ENCODE peak calls at places on chromosome 13, in four cellular contexts. Z, Q, F and V are unnamed samples.

GRCh38 chr13:31208554-31209122 is 8.9 kb downstream of the B3GLCT start:
- DNase-seq in Z (no peak), Q (no peak), F (no peak), V (no peak)

GRCh38 chr13:111345682-111346081 is 25.2 kb downstream of the TEX29 start:
- DNase-seq in Z (no peak), Q (no peak), F (no peak), V (no peak)

GRCh38 chr13:68152414-68152813 is 922.3 kb upstream of the PCDH9 start:
- DNase-seq in Z (no peak), Q (no peak), F (no peak), V (no peak)

GRCh38 chr13:43805071-43805468 is 18.3 kb upstream of the ENOX1 start:
- DNase-seq in Z (peak), Q (no peak), F (no peak), V (peak)

GRCh38 chr13:24613755-24614154 is 66.5 kb upstream of the ATP12A start:
- DNase-seq in Z (no peak), Q (no peak), F (no peak), V (no peak)

GRCh38 chr13:37446503-37446902 is 152.1 kb downstream of the POSTN start:
- DNase-seq in Z (no peak), Q (no peak), F (no peak), V (no peak)

GRCh38 chr13:78241278-78241919 is 322.8 kb upstream of the EDNRB start:
- DNase-seq in Z (peak), Q (peak), F (peak), V (peak)

GRCh38 chr13:60227168-60227567 is 63.4 kb upstream of the DIAPH3 start:
- DNase-seq in Z (no peak), Q (no peak), F (no peak), V (no peak)

GRCh38 chr13:78657699-78658629 is 991 bp downstream of the OBI1 start:
- DNase-seq in Z (peak), Q (no peak), F (no peak), V (peak)

GRCh38 chr13:72384879-72385278 is 342.6 kb downstream of the MZT1 start:
- DNase-seq in Z (peak), Q (no peak), F (no peak), V (no peak)

GRCh38 chr13:73429691-73430090 is 370.9 kb downstream of the KLF5 start:
- DNase-seq in Z (no peak), Q (no peak), F (no peak), V (peak)

GRCh38 chr13:73039201-73040108 is 19.4 kb upstream of the KLF5 start:
- DNase-seq in Z (no peak), Q (no peak), F (no peak), V (no peak)

GRCh38 chr13:41053384-41053826 is 7.9 kb upstream of the WBP4 start:
- DNase-seq in Z (no peak), Q (no peak), F (no peak), V (no peak)

GRCh38 chr13:42392706-42393572 is 121.0 kb downstream of the AKAP11 start:
- DNase-seq in Z (no peak), Q (no peak), F (no peak), V (no peak)

DNA sequence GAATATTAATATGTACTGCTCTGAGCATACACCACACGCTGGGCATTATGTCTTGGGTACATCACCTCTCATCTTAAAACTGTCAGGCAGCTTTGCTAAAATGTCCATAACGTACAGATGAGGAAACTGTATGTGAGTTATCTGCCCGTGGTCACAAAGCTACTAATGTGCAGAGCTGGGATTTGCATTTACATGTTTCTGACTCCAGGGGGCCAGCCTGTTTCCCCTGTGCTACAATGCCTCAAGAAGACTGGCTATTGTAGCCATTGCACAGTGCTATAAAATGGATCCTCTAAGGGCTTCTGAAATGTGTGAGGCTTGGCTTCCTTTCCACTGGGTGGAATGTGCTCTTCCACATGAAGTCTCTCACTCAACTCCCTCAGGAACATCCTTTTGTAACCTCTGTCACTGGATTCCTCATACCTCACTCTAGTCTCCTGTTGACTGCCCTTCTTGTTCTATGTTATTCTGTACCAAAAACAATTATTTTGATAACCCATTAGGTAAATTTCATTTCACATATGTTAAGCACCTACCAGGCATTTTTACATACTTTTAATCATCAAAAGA is 95.6 kb upstream of the HTR2A start:
- DNase-seq in Z (peak), Q (peak), F (no peak), V (no peak)
- TF ChIP-seq PHF8 in Z (no peak), Q (no peak), F (no peak), V (no peak)

GRCh38 chr13:20125129-20125782 is 35.6 kb downstream of the GJA3 start:
- DNase-seq in Z (no peak), Q (no peak), F (no peak), V (no peak)
- TF ChIP-seq PHF8 in Z (no peak), Q (no peak), F (no peak), V (no peak)

DNA sequence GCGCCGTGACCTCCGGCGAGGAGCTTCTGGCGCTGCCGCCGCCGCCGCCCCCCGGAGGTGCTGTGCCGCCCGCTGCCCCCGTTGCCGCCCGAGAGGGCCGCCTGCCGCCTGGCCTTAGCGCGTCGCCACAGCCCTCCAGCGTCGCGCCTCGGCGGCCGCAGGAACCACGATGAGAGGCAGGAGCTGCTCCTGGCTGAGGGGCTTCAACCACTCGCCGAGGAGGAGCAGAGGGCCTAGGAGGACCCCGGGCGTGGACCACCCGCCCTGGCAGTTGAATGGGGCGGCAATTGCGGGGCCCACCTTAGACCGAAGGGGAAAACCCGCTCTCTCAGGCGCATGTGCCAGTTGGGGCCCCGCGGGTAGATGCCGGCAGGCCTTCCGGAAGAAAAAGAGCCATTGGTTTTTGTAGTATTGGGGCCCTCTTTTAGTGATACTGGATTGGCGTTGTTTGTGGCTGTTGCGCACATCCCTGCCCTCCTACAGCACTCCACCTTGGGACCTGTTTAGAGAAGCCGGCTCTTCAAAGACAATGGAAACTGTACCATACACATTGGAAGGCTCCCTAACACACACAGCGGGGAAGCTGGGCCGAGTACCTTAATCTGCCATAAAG is 4.8 kb downstream of the PDX1 start:
- DNase-seq in Z (no peak), Q (no peak), F (no peak), V (no peak)
- TF ChIP-seq PHF8 in Z (no peak), Q (no peak), F (no peak), V (no peak)

GRCh38 chr13:28679628-28680027 is 20.7 kb downstream of the POMP start:
- DNase-seq in Z (peak), Q (no peak), F (no peak), V (no peak)
- TF ChIP-seq PHF8 in Z (no peak), Q (no peak), F (no peak), V (no peak)

GRCh38 chr13:39565036-39565949 is 37.7 kb downstream of the LHFPL6 start:
- DNase-seq in Z (peak), Q (no peak), F (peak), V (peak)
- TF ChIP-seq PHF8 in Z (no peak), Q (no peak), F (no peak), V (no peak)

GRCh38 chr13:98739023-98739422 is 13.4 kb downstream of the SLC15A1 start:
- DNase-seq in Z (no peak), Q (no peak), F (no peak), V (no peak)
- TF ChIP-seq PHF8 in Z (no peak), Q (no peak), F (no peak), V (no peak)

GRCh38 chr13:76271728-76272232 is 614.4 kb downstream of the KCTD12 start:
- DNase-seq in Z (no peak), Q (no peak), F (no peak), V (no peak)

GRCh38 chr13:76266566-76266965 is 619.6 kb downstream of the KCTD12 start:
- DNase-seq in Z (no peak), Q (no peak), F (no peak), V (no peak)
- TF ChIP-seq PHF8 in Z (no peak), Q (no peak), F (no peak), V (no peak)

GRCh38 chr13:66675620-66676019 is 554.5 kb downstream of the PCDH9 start:
- DNase-seq in Z (no peak), Q (no peak), F (no peak), V (peak)

DNA sequence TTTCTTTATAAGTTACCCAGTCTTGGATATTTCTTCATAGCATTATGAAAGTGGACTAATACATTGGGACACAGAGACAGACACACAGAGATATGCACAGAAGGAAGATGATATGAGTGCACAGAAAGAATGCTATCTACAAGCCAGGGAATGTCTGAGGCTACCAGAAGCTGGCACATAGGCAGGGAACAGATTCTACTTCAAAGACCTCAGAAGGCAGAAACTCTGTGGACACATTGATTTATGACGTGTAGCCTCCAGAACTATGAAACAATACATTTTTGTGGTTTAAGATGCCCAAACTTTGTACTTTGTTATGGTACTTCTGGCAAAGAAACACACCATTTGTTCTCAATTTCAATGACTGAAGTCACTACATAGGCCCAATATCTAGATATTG is 556.7 kb downstream of the PCDH9 start:
- DNase-seq in Z (peak), Q (no peak), F (no peak), V (no peak)
- TF ChIP-seq PHF8 in Z (no peak), Q (no peak), F (no peak), V (no peak)

GRCh38 chr13:85741017-85741416 is 58.2 kb downstream of the SLITRK6 start:
- DNase-seq in Z (no peak), Q (no peak), F (no peak), V (no peak)

GRCh38 chr13:85737952-85738351 is 61.3 kb downstream of the SLITRK6 start:
- DNase-seq in Z (no peak), Q (no peak), F (no peak), V (no peak)

GRCh38 chr13:85742355-85742754 is 56.9 kb downstream of the SLITRK6 start:
- DNase-seq in Z (no peak), Q (no peak), F (no peak), V (no peak)

GRCh38 chr13:85738696-85739320 is 60.4 kb downstream of the SLITRK6 start:
- DNase-seq in Z (no peak), Q (no peak), F (no peak), V (no peak)
- TF ChIP-seq PHF8 in Z (no peak), Q (no peak), F (no peak), V (no peak)